ENCODE peak calls at places on chromosomes 2 and 18, in four cellular contexts. One of them, this sample, is unnamed.

GRCh38 chr2:236049981-236050380 is 118.2 kb downstream of the GBX2 start:
- DNase-seq in iPS-NIHi11: no peak
- DNase-seq in endothelial cell: no peak
- DNase-seq in Daoy: no peak
- DNase-seq in this sample: no peak

GRCh38 chr2:221102896-221103688 is 469.0 kb downstream of the EPHA4 start:
- DNase-seq in iPS-NIHi11: no peak
- DNase-seq in endothelial cell: no peak
- DNase-seq in Daoy: peak
- DNase-seq in this sample: no peak

GRCh38 chr2:169285528-169285927 is 76.8 kb downstream of the LRP2 start:
- DNase-seq in iPS-NIHi11: peak
- DNase-seq in endothelial cell: no peak
- DNase-seq in Daoy: no peak
- DNase-seq in this sample: no peak

GRCh38 chr2:135904590-135904989 is 28.3 kb upstream of the MCM6 start:
- DNase-seq in iPS-NIHi11: no peak
- DNase-seq in endothelial cell: no peak
- DNase-seq in Daoy: no peak
- DNase-seq in this sample: no peak

GRCh38 chr2:147913701-147914480 is 69.1 kb downstream of the ACVR2A start:
- DNase-seq in iPS-NIHi11: no peak
- DNase-seq in endothelial cell: no peak
- DNase-seq in Daoy: no peak
- DNase-seq in this sample: no peak

GRCh38 chr2:203327582-203327917 is 644 bp upstream of the ABI2 start:
- DNase-seq in iPS-NIHi11: peak
- DNase-seq in endothelial cell: no peak
- DNase-seq in Daoy: no peak
- DNase-seq in this sample: no peak

GRCh38 chr18:28794459-28795245 is 617.7 kb upstream of the CDH2 start:
- DNase-seq in iPS-NIHi11: no peak
- DNase-seq in endothelial cell: no peak
- DNase-seq in Daoy: peak
- DNase-seq in this sample: no peak

GRCh38 chr2:128547667-128548066 is 229.0 kb upstream of the HS6ST1 start:
- DNase-seq in iPS-NIHi11: no peak
- DNase-seq in endothelial cell: no peak
- DNase-seq in Daoy: no peak
- DNase-seq in this sample: no peak

GRCh38 chr18:8826514-8826913 is 121.2 kb downstream of the MTCL1 start:
- DNase-seq in iPS-NIHi11: no peak
- DNase-seq in endothelial cell: no peak
- DNase-seq in Daoy: no peak
- DNase-seq in this sample: no peak

GRCh38 chr2:11155326-11156059 is at the start of gene SLC66A3:
- DNase-seq in iPS-NIHi11: no peak
- DNase-seq in endothelial cell: no peak
- DNase-seq in Daoy: peak
- DNase-seq in this sample: peak

GRCh38 chr2:149037851-149038250 is 648 bp upstream of the LYPD6B start:
- DNase-seq in iPS-NIHi11: peak
- DNase-seq in endothelial cell: no peak
- DNase-seq in Daoy: peak
- DNase-seq in this sample: no peak

GRCh38 chr2:38750011-38750792 is 959 bp downstream of the SRSF7 start:
- DNase-seq in iPS-NIHi11: peak
- DNase-seq in endothelial cell: peak
- DNase-seq in Daoy: peak
- DNase-seq in this sample: no peak

GRCh38 chr2:85549826-85550225 is 10.9 kb downstream of the MAT2A start:
- DNase-seq in iPS-NIHi11: no peak
- DNase-seq in endothelial cell: no peak
- DNase-seq in Daoy: peak
- DNase-seq in this sample: no peak

GRCh38 chr2:226984461-226985226 is 148.8 kb downstream of the RHBDD1 start:
- DNase-seq in iPS-NIHi11: no peak
- DNase-seq in endothelial cell: no peak
- DNase-seq in Daoy: no peak
- DNase-seq in this sample: no peak

GRCh38 chr2:207248702-207249355 is 83.1 kb upstream of the KLF7 start:
- DNase-seq in iPS-NIHi11: no peak
- DNase-seq in endothelial cell: no peak
- DNase-seq in Daoy: peak
- DNase-seq in this sample: no peak

GRCh38 chr2:15557947-15558346 is 3.2 kb downstream of the NBAS start:
- DNase-seq in iPS-NIHi11: no peak
- DNase-seq in endothelial cell: no peak
- DNase-seq in Daoy: no peak
- DNase-seq in this sample: no peak

GRCh38 chr2:180705122-180705521 is 275.3 kb upstream of the UBE2E3 start:
- DNase-seq in iPS-NIHi11: no peak
- DNase-seq in endothelial cell: no peak
- DNase-seq in Daoy: no peak
- DNase-seq in this sample: no peak

GRCh38 chr2:150403457-150403856 is 84.0 kb downstream of the RND3 start:
- DNase-seq in iPS-NIHi11: no peak
- DNase-seq in endothelial cell: no peak
- DNase-seq in Daoy: no peak
- DNase-seq in this sample: no peak

GRCh38 chr2:160064916-160065315 is 2.5 kb upstream of the PLA2R1 start:
- DNase-seq in iPS-NIHi11: no peak
- DNase-seq in endothelial cell: no peak
- DNase-seq in Daoy: no peak
- DNase-seq in this sample: no peak

GRCh38 chr2:10035633-10036032 is 7.7 kb upstream of the KLF11 start:
- DNase-seq in iPS-NIHi11: no peak
- DNase-seq in endothelial cell: no peak
- DNase-seq in Daoy: no peak
- DNase-seq in this sample: no peak

GRCh38 chr18:79108520-79109215 is 39.5 kb downstream of the ATP9B start:
- DNase-seq in iPS-NIHi11: no peak
- DNase-seq in endothelial cell: no peak
- DNase-seq in Daoy: no peak
- DNase-seq in this sample: no peak

This sample was measured in HepG2.